ENCODE peak calls at places on chromosomes 1 and 21, in four cellular contexts. P is right atrium auricular region, U is esophagus muscularis mucosa, V is spleen. W is an unnamed sample.

GRCh38 chr1:44029260-44029910 is 1.9 kb downstream of the SLC6A9 start:
- DNase-seq in P (no peak), V (peak; percentile 56), U (no peak), W (no peak)

GRCh38 chr1:156706647-156707008 is 1.2 kb upstream of the CRABP2 start:
- DNase-seq in P (no peak), V (peak; percentile 76), U (no peak), W (no peak)

GRCh38 chr1:111864862-111865261 is 109.2 kb downstream of the DDX20 start:
- DNase-seq in V (peak; percentile 9), P (no peak), U (no peak), W (no peak)

GRCh38 chr1:62321438-62321837 is 2.2 kb upstream of the KANK4 start:
- DNase-seq in U (no peak), P (no peak), V (no peak), W (no peak)

GRCh38 chr1:156104861-156105546 is 9.5 kb upstream of the LMNA start:
- DNase-seq in U (no peak), P (no peak), V (no peak), W (no peak)

GRCh38 chr1:16236091-16236494 is 890 bp downstream of the CPLANE2 start:
- DNase-seq in V (no peak), U (no peak), P (no peak), W (no peak)

GRCh38 chr21:26849428-26850115 is 4.4 kb upstream of the ADAMTS1 start:
- DNase-seq in U (no peak), P (no peak), V (no peak), W (no peak)

GRCh38 chr21:25895565-25896205 is 160.9 kb downstream of the GABPA start:
- DNase-seq in V (no peak), P (no peak), U (no peak), W (no peak)

GRCh38 chr1:33381979-33382378 is 48.9 kb downstream of the PHC2 start:
- DNase-seq in U (no peak), P (no peak), V (no peak), W (no peak)

GRCh38 chr1:25527226-25527846 is 16.1 kb upstream of the LDLRAP1 start:
- DNase-seq in V (no peak), U (no peak), P (no peak), W (no peak)

GRCh38 chr1:154502066-154502741 is at the start of the genes SHE and TDRD10:
- DNase-seq in U (no peak), P (no peak), V (peak; percentile 81), W (no peak)

GRCh38 chr1:209643295-209644020 is 8.8 kb downstream of the LAMB3 start:
- DNase-seq in U (no peak), V (no peak), P (no peak), W (no peak)

GRCh38 chr21:15679630-15680029 is 50.2 kb upstream of the USP25 start:
- DNase-seq in U (no peak), P (no peak), V (no peak), W (no peak)

GRCh38 chr1:41436281-41437010 is 48.0 kb downstream of the EDN2 start:
- DNase-seq in U (no peak), P (no peak), V (no peak), W (no peak)

GRCh38 chr1:87291107-87291506 is 37.6 kb upstream of the LMO4 start:
- DNase-seq in U (no peak), P (no peak), V (no peak), W (no peak)

GRCh38 chr1:210695041-210695440 is 366.3 kb downstream of the HHAT start:
- DNase-seq in U (no peak), V (no peak), P (no peak), W (no peak)

GRCh38 chr1:219692981-219693380 is 80.1 kb upstream of the ZC3H11B start:
- DNase-seq in U (no peak), P (no peak), V (no peak), W (no peak)

GRCh38 chr21:14569868-14570267 is 23.8 kb upstream of the SAMSN1 start:
- DNase-seq in V (no peak), U (no peak), P (no peak), W (no peak)

GRCh38 chr1:118963456-118964430 is 24.4 kb downstream of the TBX15 start:
- DNase-seq in U (peak; percentile 42), V (no peak), P (no peak), W (no peak)

GRCh38 chr1:7888248-7889010 is 35.6 kb upstream of the UTS2 start:
- DNase-seq in U (no peak), V (no peak), P (no peak), W (no peak)

DNA sequence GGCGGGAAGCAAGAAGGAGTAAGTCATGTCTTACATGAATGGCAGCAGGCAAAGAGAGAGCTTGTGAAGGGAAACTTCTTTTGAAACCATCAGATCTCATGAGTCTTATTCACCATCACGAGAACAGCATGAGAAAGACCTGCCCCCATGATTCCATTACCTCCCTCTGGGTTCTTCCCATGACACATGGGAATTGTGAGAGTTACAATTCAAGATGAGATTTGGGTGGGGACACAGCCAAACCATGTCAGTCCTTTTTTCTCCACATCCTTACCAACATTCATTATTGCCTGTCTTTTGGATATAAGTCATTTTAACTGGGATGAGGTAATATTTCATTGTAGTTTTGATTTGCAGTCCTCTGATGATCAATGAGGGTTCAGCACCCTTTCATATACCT is 81.0 kb downstream of the DIRAS3 start:
- DNase-seq in U (no peak), V (no peak), P (no peak), W (no peak)
- H3K27ac ChIP-seq in U (no peak overlapping the region), V (no peak overlapping the region), P (no peak overlapping the region), W (no peak overlapping the region)

GRCh38 chr21:28738305-28738704 is 254.4 kb downstream of the LTN1 start:
- DNase-seq in V (no peak), U (no peak), P (no peak), W (no peak)
- H3K27ac ChIP-seq in V (no peak overlapping the region), U (peak overlapping the region; percentile 9), P (peak overlapping the region; percentile 66), W (peak overlapping the region; percentile 63)

GRCh38 chr1:152654110-152654509 is 9.1 kb upstream of the LCE2D start:
- DNase-seq in U (no peak), V (no peak), P (no peak), W (no peak)
- H3K27ac ChIP-seq in U (no peak overlapping the region), V (no peak overlapping the region), P (no peak overlapping the region), W (no peak overlapping the region)

DNA sequence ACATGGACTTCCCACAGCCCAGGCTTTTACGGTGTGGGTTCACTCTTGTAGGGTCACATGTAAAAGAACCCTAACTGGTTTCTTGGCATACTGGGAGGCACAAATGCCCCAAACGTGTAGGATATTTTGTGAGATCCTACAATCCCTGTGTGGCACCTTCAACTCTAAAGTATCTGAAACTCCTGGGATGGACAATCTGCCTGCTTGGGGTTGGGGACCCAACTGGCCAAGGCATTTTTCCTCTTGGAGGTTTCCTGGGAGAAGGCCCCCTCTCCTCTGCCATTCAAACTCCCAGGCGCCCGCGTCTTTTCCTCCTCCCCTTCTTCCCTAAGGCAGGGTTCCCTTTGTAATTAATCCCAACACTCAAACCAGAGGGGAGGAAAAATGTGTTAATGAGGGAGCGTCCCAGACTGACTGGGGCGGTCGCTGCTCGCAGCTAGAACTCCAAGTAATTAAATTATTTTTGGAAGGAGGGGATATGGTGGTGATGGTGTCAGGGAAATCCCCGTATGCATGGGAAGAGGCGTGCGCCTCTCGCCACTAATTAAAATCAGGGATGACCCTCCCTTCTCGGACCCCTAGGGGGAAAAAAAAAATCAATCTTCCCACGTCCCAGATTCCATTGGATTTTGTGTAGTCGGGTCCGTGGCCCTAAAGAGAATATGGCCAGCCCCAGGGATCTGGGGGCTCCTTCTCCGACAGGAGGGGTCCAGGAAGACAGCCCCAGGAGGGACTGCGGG is 650 bp upstream of the VANGL2 start:
- DNase-seq in U (no peak), P (peak; percentile 40), V (no peak), W (no peak)
- H3K27ac ChIP-seq in U (peak overlapping the region; percentile 69), P (peak overlapping the region; percentile 71), V (peak overlapping the region; percentile 59), W (peak overlapping the region; percentile 88)

GRCh38 chr1:213095467-213095866 is 44.4 kb downstream of the RPS6KC1 start:
- DNase-seq in U (no peak), P (no peak), V (no peak), W (no peak)
- H3K27ac ChIP-seq in U (no peak overlapping the region), P (no peak overlapping the region), V (no peak overlapping the region), W (no peak overlapping the region)

GRCh38 chr1:109979489-109980091 is 5.0 kb upstream of the AHCYL1 start:
- DNase-seq in U (no peak), V (no peak), P (no peak), W (peak; percentile 90)

GRCh38 chr1:109977657-109978378 is 6.7 kb upstream of the AHCYL1 start:
- DNase-seq in V (no peak), P (peak; percentile 79), U (no peak), W (no peak)

GRCh38 chr1:109980324-109981127 is 4.0 kb upstream of the AHCYL1 start:
- DNase-seq in V (no peak), U (no peak), P (no peak), W (no peak)

GRCh38 chr1:109977225-109977624 is 7.3 kb upstream of the AHCYL1 start:
- DNase-seq in V (no peak), U (no peak), P (no peak), W (no peak)

DNA sequence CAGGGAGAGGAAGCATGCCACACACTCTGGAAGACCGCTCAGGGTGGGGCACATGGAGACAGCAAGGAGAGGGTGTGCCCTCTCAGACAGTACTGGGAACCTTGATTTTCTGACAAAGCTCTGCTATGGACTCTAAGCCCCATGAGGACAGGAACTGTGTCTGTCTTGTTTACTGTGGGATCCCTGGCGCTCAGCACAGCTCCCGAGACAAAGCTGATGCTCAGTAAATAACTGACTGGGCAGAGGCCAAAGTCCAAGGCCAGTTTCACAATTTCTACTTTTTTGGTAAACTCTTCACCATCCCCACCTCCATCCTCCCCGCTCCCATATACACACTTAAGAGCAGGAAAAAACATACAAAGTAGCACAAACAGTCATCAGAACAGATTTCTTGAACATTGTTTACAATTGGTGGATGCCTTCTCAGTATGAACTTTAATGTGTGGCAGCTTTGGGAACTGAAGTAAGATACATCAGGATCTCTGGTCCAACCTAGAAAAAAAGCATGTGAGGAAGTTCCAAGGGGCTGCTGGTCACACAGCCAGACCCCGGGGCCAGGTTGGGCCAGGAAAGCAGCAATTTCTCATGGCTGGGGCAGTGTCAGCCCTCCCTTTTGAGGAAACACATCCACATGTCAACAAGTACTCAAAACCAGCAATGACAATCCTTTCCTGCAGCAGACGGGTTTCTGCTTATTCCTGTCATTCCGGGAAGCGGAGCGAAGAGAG is 5.6 kb upstream of the AHCYL1 start:
- DNase-seq in V (no peak), U (no peak), P (no peak), W (no peak)
- H3K27ac ChIP-seq in V (no peak overlapping the region), U (peak overlapping the region; percentile 53), P (peak overlapping the region; percentile 64), W (peak overlapping the region; percentile 31)

GRCh38 chr1:11957891-11958290 is 22.4 kb upstream of the MFN2 start:
- DNase-seq in U (no peak), V (no peak), P (no peak), W (no peak)

GRCh38 chr1:11963622-11964021 is 16.6 kb upstream of the MFN2 start:
- DNase-seq in V (no peak), P (no peak), U (no peak), W (no peak)

GRCh38 chr1:11961230-11961629 is 19.0 kb upstream of the MFN2 start:
- DNase-seq in P (no peak), U (no peak), V (no peak), W (no peak)

GRCh38 chr1:11960276-11960675 is 20.0 kb upstream of the MFN2 start:
- DNase-seq in U (no peak), P (no peak), V (no peak), W (no peak)

DNA sequence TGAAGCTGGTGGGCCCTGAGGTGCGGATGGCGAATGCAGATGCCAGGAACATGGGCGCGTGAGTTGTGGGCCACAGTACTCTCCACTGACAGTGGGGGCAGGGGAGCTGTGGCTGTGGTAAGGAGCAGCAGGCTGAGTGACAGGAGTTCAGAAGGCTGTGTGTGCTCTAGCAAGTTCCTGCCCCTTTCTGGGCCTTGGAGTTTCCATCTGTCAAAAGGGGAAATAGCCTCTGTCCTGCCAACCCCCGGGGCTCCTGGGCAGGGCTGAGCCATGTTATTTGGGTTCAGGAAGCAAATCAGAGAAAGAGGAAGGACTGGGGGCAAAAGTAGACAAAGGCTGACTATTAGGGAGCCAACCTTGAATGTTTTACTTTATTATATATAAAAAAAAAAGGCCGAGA is 19.5 kb upstream of the MFN2 start:
- DNase-seq in U (no peak), P (no peak), V (no peak), W (no peak)
- H3K27ac ChIP-seq in U (peak overlapping the region; percentile 3), P (no peak overlapping the region), V (peak overlapping the region; percentile 72), W (no peak overlapping the region)